ENCODE peak calls at places on chromosomes 7 and 10, in nine cellular contexts. O, L, G, Z, M, R, H, V and N are unnamed samples.

GRCh38 chr10:93471110-93471651 is 11.0 kb downstream of the MYOF start:
- DNase-seq in H (peak; percentile 98), O (no peak), L (peak; percentile 93), V (peak; percentile 76), R (no peak), M (no peak), Z (peak; percentile 97), G (no peak), N (no peak)

GRCh38 chr7:25319707-25320106 is 91.4 kb upstream of the NPVF start:
- DNase-seq in H (no peak), L (no peak), M (no peak), Z (no peak), V (no peak), G (no peak), R (no peak), O (no peak), N (no peak)

GRCh38 chr10:16891375-16892313 is 74.4 kb upstream of the RSU1 start:
- DNase-seq in G (peak; percentile 86), M (peak; percentile 9), L (no peak), V (peak; percentile 63), H (peak; percentile 88), O (peak; percentile 75), R (peak; percentile 82), Z (peak; percentile 93), N (no peak)

GRCh38 chr7:141992154-141992553 is 3.5 kb upstream of the MGAM start:
- DNase-seq in M (no peak), L (no peak), O (no peak), H (no peak), V (no peak), G (no peak), Z (no peak), R (no peak), N (no peak)

GRCh38 chr7:11261470-11261869 is 287.8 kb downstream of the PHF14 start:
- DNase-seq in R (no peak), O (no peak), L (no peak), H (no peak), M (no peak), V (no peak), G (no peak), Z (no peak), N (no peak)

GRCh38 chr7:44084695-44085094 is 2.4 kb upstream of the POLM start:
- DNase-seq in G (no peak), Z (peak; percentile 59), L (no peak), M (no peak), O (no peak), V (no peak), H (no peak), R (no peak), N (no peak)

GRCh38 chr10:94315975-94316464 is 46.7 kb downstream of the NOC3L start:
- DNase-seq in G (no peak), M (no peak), L (no peak), Z (peak; percentile 92), H (no peak), O (no peak), R (no peak), V (no peak), N (no peak)

GRCh38 chr7:44144426-44144967 is 3.4 kb upstream of the MYL7 start:
- DNase-seq in V (no peak), O (peak; percentile 25), M (no peak), Z (no peak), L (no peak), G (no peak), R (no peak), H (no peak), N (no peak)

GRCh38 chr7:22569586-22570321 is 69.8 kb upstream of the STEAP1B start:
- DNase-seq in O (peak; percentile 77), Z (peak; percentile 89), V (no peak), G (no peak), L (no peak), H (no peak), R (no peak), M (no peak), N (no peak)

GRCh38 chr7:19964198-19964597 is 190.8 kb upstream of the TMEM196 start:
- DNase-seq in Z (peak; percentile 84), G (no peak), V (no peak), H (no peak), O (no peak), R (no peak), L (no peak), M (no peak), N (no peak)

GRCh38 chr10:132750936-132751335 is 35.0 kb downstream of the NKX6-2 start:
- DNase-seq in O (no peak), G (no peak), H (no peak), V (no peak), M (no peak), R (no peak), Z (no peak), L (no peak), N (no peak)

GRCh38 chr7:86961686-86962085 is 97.8 kb downstream of the ELAPOR2 start:
- DNase-seq in G (no peak), H (no peak), Z (peak; percentile 29), V (no peak), R (no peak), O (no peak), M (no peak), L (no peak), N (no peak)

GRCh38 chr7:99419323-99420021 is 10.7 kb downstream of the BUD31 start:
- DNase-seq in O (no peak), G (no peak), M (no peak), V (no peak), L (no peak), R (no peak), Z (no peak), H (no peak), N (no peak)

GRCh38 chr10:6195891-6196290 is 6.8 kb upstream of the PFKFB3 start:
- DNase-seq in M (no peak), O (no peak), R (no peak), G (no peak), V (no peak), L (no peak), H (no peak), Z (peak; percentile 75), N (no peak)

GRCh38 chr10:108787932-108788331 is 1135.4 kb downstream of the XPNPEP1 start:
- DNase-seq in O (no peak), H (no peak), V (no peak), L (no peak), Z (peak; percentile 43), G (no peak), R (no peak), M (no peak), N (no peak)

GRCh38 chr7:26066736-26067135 is 85.3 kb upstream of the NFE2L3 start:
- DNase-seq in H (no peak), Z (no peak), O (no peak), V (no peak), G (no peak), R (no peak), M (no peak), L (no peak), N (no peak)

GRCh38 chr10:126668505-126668904 is 2.0 kb downstream of the C10orf90 start:
- DNase-seq in V (no peak), M (no peak), H (no peak), Z (no peak), R (no peak), L (no peak), O (no peak), G (no peak), N (no peak)

GRCh38 chr10:6406220-6407033 is 173.6 kb downstream of the PRKCQ start:
- DNase-seq in Z (peak; percentile 59), G (peak; percentile 41), H (no peak), R (no peak), V (peak; percentile 54), M (no peak), O (no peak), L (no peak), N (no peak)

GRCh38 chr7:116552616-116553015 is 27.8 kb downstream of the CAV1 start:
- DNase-seq in R (no peak), L (no peak), O (no peak), V (peak; percentile 62), Z (no peak), H (no peak), M (no peak), G (no peak), N (no peak)

GRCh38 chr10:115772606-115773005 is 500.4 kb downstream of the GFRA1 start:
- DNase-seq in L (no peak), R (no peak), G (no peak), V (peak; percentile 36), M (no peak), H (peak; percentile 37), Z (peak; percentile 45), O (no peak), N (no peak)

GRCh38 chr7:51045319-51046102 is 262.8 kb upstream of the GRB10 start:
- DNase-seq in M (no peak), L (peak; percentile 85), G (no peak), R (no peak), O (no peak), V (peak; percentile 92), Z (peak; percentile 63), H (peak; percentile 28), N (no peak)

DNA sequence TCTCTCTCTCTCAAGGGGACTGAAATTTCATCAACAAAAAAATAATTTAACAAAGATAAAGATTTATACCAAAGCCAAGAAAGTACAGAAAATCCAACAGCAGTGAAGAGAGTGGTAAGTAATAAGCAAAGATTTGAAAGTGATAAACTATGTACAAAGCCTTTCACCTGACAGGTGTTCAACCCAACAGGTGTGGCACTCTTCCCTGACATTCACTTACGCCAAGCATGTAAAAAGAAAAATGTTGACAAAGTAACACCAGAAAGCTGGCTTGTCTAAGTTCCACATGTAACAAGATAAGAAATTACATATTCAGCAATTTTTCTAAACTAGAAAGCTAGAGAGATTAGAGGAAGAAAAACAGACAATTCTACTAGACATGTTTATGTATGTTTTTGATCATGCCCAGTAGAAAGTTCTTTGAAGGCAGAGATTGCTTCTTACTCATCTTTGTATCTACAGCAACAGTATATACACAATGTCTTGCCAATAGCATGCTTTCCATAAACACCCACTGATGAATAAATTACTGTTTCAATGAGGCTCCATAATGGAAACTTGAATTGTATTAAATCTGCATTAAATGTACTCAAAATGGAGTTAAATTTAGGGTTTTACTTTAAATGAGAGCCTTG is 468.5 kb downstream of the PARD3 start:
- DNase-seq in R (no peak), L (no peak), H (no peak), M (no peak), G (no peak), Z (no peak), O (no peak), V (no peak), N (no peak)
- TF ChIP-seq CTCF in R (no peak), L (no peak), H (no peak), M (no peak), G (no peak), Z (no peak), O (no peak), V (no peak), N (no peak)

GRCh38 chr7:114412548-114412947 is 2.1 kb upstream of the FOXP2 start:
- DNase-seq in L (no peak), R (no peak), H (no peak), G (no peak), V (no peak), O (no peak), M (no peak), Z (no peak), N (no peak)
- TF ChIP-seq CTCF in L (no peak), R (no peak), H (no peak), G (no peak), V (no peak), O (no peak), M (no peak), Z (no peak), N (no peak)

GRCh38 chr10:106271237-106271636 is 893.3 kb downstream of the SORCS1 start:
- DNase-seq in R (no peak), M (no peak), O (no peak), Z (no peak), H (no peak), L (no peak), G (no peak), V (no peak), N (no peak)
- TF ChIP-seq CTCF in R (peak; percentile 50), M (no peak), O (no peak), Z (no peak), H (peak; percentile 37), L (no peak), G (peak; percentile 50), V (no peak), N (peak; percentile 23)

GRCh38 chr7:7761340-7761973 is 43.0 kb upstream of the RPA3 start:
- DNase-seq in M (no peak), L (peak; percentile 35), G (no peak), V (peak; percentile 24), Z (peak; percentile 80), R (no peak), O (no peak), H (peak; percentile 17), N (no peak)
- TF ChIP-seq CTCF in M (peak; percentile 25), L (peak; percentile 11), G (no peak), V (peak; percentile 60), Z (peak; percentile 28), R (no peak), O (peak; percentile 52), H (peak; percentile 20), N (peak; percentile 86)